ENCODE peak calls at places on chromosomes 5 and 9, in four cellular contexts. One of them, this sample, is unnamed.
A peak's percentile ranks its signal among the peaks of the same experiment; 100 is the strongest.

GRCh38 chr9:132991351-132992300 is 13.1 kb downstream of the GFI1B start:
- DNase-seq in PC-3: no peak
- DNase-seq in spleen: peak; percentile 21
- DNase-seq in HFF-Myc: no peak
- DNase-seq in this sample: no peak

GRCh38 chr5:139181835-139182452 is 16.2 kb downstream of the SIL1 start:
- DNase-seq in PC-3: peak; percentile 16
- DNase-seq in spleen: no peak
- DNase-seq in HFF-Myc: no peak
- DNase-seq in this sample: no peak

GRCh38 chr9:20608582-20608981 is 13.7 kb downstream of the MLLT3 start:
- DNase-seq in PC-3: no peak
- DNase-seq in spleen: no peak
- DNase-seq in HFF-Myc: no peak
- DNase-seq in this sample: no peak

GRCh38 chr9:121350993-121351561 is 19.0 kb downstream of the STOM start:
- DNase-seq in PC-3: peak; percentile 72
- DNase-seq in spleen: no peak
- DNase-seq in HFF-Myc: peak; percentile 95
- DNase-seq in this sample: peak; percentile 84

GRCh38 chr5:31963358-31963757 is 210.8 kb downstream of the GOLPH3 start:
- DNase-seq in PC-3: peak; percentile 6
- DNase-seq in spleen: no peak
- DNase-seq in HFF-Myc: no peak
- DNase-seq in this sample: no peak

GRCh38 chr9:13485068-13485596 is 205.6 kb upstream of the MPDZ start:
- DNase-seq in PC-3: peak; percentile 70
- DNase-seq in spleen: no peak
- DNase-seq in HFF-Myc: no peak
- DNase-seq in this sample: peak; percentile 24

GRCh38 chr9:133331641-133332380 is 4.2 kb downstream of the SURF6 start:
- DNase-seq in PC-3: no peak
- DNase-seq in spleen: peak; percentile 74
- DNase-seq in HFF-Myc: no peak
- DNase-seq in this sample: no peak

GRCh38 chr5:177290816-177291596 is 12.5 kb downstream of the RAB24 start:
- DNase-seq in PC-3: no peak
- DNase-seq in spleen: no peak
- DNase-seq in HFF-Myc: no peak
- DNase-seq in this sample: no peak

GRCh38 chr5:115557667-115558387 is 13.3 kb upstream of the FEM1C start:
- DNase-seq in PC-3: no peak
- DNase-seq in spleen: no peak
- DNase-seq in HFF-Myc: no peak
- DNase-seq in this sample: no peak

GRCh38 chr9:121357011-121357410 is 13.0 kb downstream of the STOM start:
- DNase-seq in PC-3: no peak
- DNase-seq in spleen: no peak
- DNase-seq in HFF-Myc: no peak
- DNase-seq in this sample: no peak

GRCh38 chr5:168356171-168356570 is 64.7 kb downstream of the WWC1 start:
- DNase-seq in PC-3: no peak
- DNase-seq in spleen: no peak
- DNase-seq in HFF-Myc: no peak
- DNase-seq in this sample: no peak

GRCh38 chr9:32581512-32582143 is 8.7 kb upstream of the NDUFB6 start:
- DNase-seq in PC-3: peak; percentile 77
- DNase-seq in spleen: no peak
- DNase-seq in HFF-Myc: peak; percentile 11
- DNase-seq in this sample: no peak

GRCh38 chr5:132963175-132964104 is at the start of gene AFF4:
- DNase-seq in PC-3: peak; percentile 87
- DNase-seq in spleen: peak; percentile 99
- DNase-seq in HFF-Myc: peak; percentile 57
- DNase-seq in this sample: peak; percentile 87

GRCh38 chr5:51397996-51398395 is 14.7 kb downstream of the ISL1 start:
- DNase-seq in PC-3: no peak
- DNase-seq in spleen: no peak
- DNase-seq in HFF-Myc: no peak
- DNase-seq in this sample: no peak

GRCh38 chr5:123809594-123810172 is 297.7 kb downstream of the CSNK1G3 start:
- DNase-seq in PC-3: no peak
- DNase-seq in spleen: no peak
- DNase-seq in HFF-Myc: peak; percentile 32
- DNase-seq in this sample: no peak

GRCh38 chr9:38257626-38258215 is 134.8 kb upstream of the ALDH1B1 start:
- DNase-seq in PC-3: no peak
- DNase-seq in spleen: no peak
- DNase-seq in HFF-Myc: no peak
- DNase-seq in this sample: no peak

GRCh38 chr5:107636555-107636954 is 34.2 kb downstream of the EFNA5 start:
- DNase-seq in PC-3: no peak
- DNase-seq in spleen: no peak
- DNase-seq in HFF-Myc: no peak
- DNase-seq in this sample: no peak

GRCh38 chr5:148467958-148468357 is 84.2 kb downstream of the FBXO38 start:
- DNase-seq in PC-3: no peak
- DNase-seq in spleen: no peak
- DNase-seq in HFF-Myc: no peak
- DNase-seq in this sample: no peak

GRCh38 chr5:158992104-158992740 is 107.5 kb downstream of the EBF1 start:
- DNase-seq in PC-3: no peak
- DNase-seq in spleen: no peak
- DNase-seq in HFF-Myc: no peak
- DNase-seq in this sample: no peak

GRCh38 chr5:56356121-56356875 is 123.2 kb upstream of the ANKRD55 start:
- DNase-seq in PC-3: no peak
- DNase-seq in spleen: no peak
- DNase-seq in HFF-Myc: no peak
- DNase-seq in this sample: no peak

GRCh38 chr5:175290379-175290778 is 153.6 kb downstream of the DRD1 start:
- DNase-seq in PC-3: no peak
- DNase-seq in spleen: no peak
- DNase-seq in HFF-Myc: no peak
- DNase-seq in this sample: no peak

GRCh38 chr9:89436963-89437625 is 60.8 kb downstream of the SEMA4D start:
- DNase-seq in PC-3: no peak
- DNase-seq in spleen: peak; percentile 91
- DNase-seq in HFF-Myc: no peak
- DNase-seq in this sample: no peak

GRCh38 chr9:91547076-91547475 is 123.4 kb upstream of the NFIL3 start:
- DNase-seq in PC-3: no peak
- DNase-seq in spleen: no peak
- DNase-seq in HFF-Myc: no peak
- DNase-seq in this sample: no peak

GRCh38 chr9:128636556-128637530 is 19.8 kb downstream of the DYNC2I2 start:
- DNase-seq in PC-3: no peak
- DNase-seq in spleen: peak; percentile 84
- DNase-seq in HFF-Myc: no peak
- DNase-seq in this sample: no peak

GRCh38 chr9:97563458-97564135 is 62.1 kb downstream of the TMOD1 start:
- DNase-seq in PC-3: no peak
- DNase-seq in spleen: peak; percentile 36
- DNase-seq in HFF-Myc: no peak
- DNase-seq in this sample: no peak

GRCh38 chr9:12784461-12785250 is 9.8 kb downstream of the LURAP1L start:
- DNase-seq in PC-3: peak; percentile 96
- DNase-seq in spleen: no peak
- DNase-seq in HFF-Myc: peak; percentile 49
- DNase-seq in this sample: peak; percentile 73

GRCh38 chr9:115006660-115007059 is 76.3 kb upstream of the TNFSF8 start:
- DNase-seq in PC-3: peak; percentile 80
- DNase-seq in spleen: no peak
- DNase-seq in HFF-Myc: no peak
- DNase-seq in this sample: peak; percentile 96

GRCh38 chr9:128091571-128091970 is 23.5 kb downstream of the SLC25A25 start:
- DNase-seq in PC-3: no peak
- DNase-seq in spleen: peak; percentile 40
- DNase-seq in HFF-Myc: no peak
- DNase-seq in this sample: no peak

GRCh38 chr5:156819537-156819936 is 30.6 kb upstream of the PPP1R2B start:
- DNase-seq in PC-3: no peak
- DNase-seq in spleen: no peak
- DNase-seq in HFF-Myc: no peak
- DNase-seq in this sample: no peak

GRCh38 chr5:114402206-114402605 is 40.3 kb downstream of the KCNN2 start:
- DNase-seq in PC-3: no peak
- DNase-seq in spleen: no peak
- DNase-seq in HFF-Myc: no peak
- DNase-seq in this sample: no peak

GRCh38 chr9:97889941-97890557 is 32.3 kb downstream of the TRMO start:
- DNase-seq in PC-3: peak; percentile 41
- DNase-seq in spleen: peak; percentile 84
- DNase-seq in HFF-Myc: no peak
- DNase-seq in this sample: no peak

GRCh38 chr5:113262674-113263073 is 172.1 kb downstream of the TSSK1B start:
- DNase-seq in PC-3: no peak
- DNase-seq in spleen: no peak
- DNase-seq in HFF-Myc: no peak
- DNase-seq in this sample: no peak

GRCh38 chr5:126998201-126998631 is 32.1 kb downstream of the MARCHF3 start:
- DNase-seq in PC-3: no peak
- DNase-seq in spleen: no peak
- DNase-seq in HFF-Myc: no peak
- DNase-seq in this sample: no peak
- H3K4me3 ChIP-seq in PC-3: no peak overlapping the region
- H3K4me3 ChIP-seq in spleen: no peak overlapping the region
- H3K4me3 ChIP-seq in HFF-Myc: no peak overlapping the region
- H3K4me3 ChIP-seq in this sample: no peak overlapping the region

DNA sequence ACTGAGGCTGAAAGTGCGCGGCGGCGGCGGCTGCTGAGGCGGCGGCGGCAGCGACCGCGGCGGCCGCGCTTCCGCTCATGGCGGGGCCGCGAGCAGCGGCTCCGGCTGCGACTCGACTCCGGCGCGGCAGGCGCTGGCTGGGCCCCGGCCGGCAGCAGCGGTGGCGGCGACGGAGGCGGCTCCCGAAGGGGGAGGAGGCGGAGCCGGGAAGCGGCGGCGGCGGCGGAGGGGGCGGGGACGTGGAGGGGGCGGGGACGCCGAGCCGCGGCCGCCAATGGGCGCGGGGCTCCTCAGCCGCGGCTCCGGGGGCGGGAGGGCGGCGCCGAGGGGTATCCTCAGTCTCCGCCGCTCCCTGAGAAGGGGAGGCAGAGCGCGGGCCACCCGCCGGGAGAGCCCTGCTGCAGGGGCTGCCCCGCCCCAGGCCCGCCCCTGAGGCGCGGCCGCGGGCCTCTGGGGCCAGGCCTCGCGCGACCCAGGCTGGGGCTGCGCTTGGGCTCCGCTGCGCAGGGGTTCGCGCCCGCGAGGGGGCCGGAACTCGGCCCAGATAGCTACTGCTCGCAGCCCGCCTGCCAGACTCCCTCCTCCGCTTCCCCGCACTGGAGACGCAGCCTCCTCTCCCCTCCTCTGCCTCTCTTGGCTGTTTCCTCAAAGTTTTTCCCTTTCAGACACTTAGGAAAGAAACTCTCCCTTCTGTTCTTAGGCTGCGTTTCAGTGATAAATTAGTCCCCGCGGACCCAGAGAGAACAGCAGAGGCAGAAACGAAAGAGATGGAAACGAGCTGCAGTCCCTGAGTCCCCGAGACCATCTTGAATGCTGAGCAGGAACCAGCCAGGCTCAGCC is 85.0 kb upstream of the MELK start:
- DNase-seq in PC-3: peak; percentile 90
- DNase-seq in spleen: peak; percentile 98
- DNase-seq in HFF-Myc: peak; percentile 49
- DNase-seq in this sample: peak; percentile 60
- TF ChIP-seq CTCF in PC-3: no peak
- TF ChIP-seq CTCF in spleen: peak; percentile 53
- TF ChIP-seq CTCF in HFF-Myc: no peak
- TF ChIP-seq CTCF in this sample: no peak

GRCh38 chr9:101409079-101409477 is 10.4 kb downstream of the ZNF189 start:
- DNase-seq in PC-3: no peak
- DNase-seq in spleen: no peak
- DNase-seq in HFF-Myc: no peak
- DNase-seq in this sample: no peak
- H3K4me3 ChIP-seq in PC-3: no peak overlapping the region
- H3K4me3 ChIP-seq in spleen: no peak overlapping the region
- H3K4me3 ChIP-seq in HFF-Myc: no peak overlapping the region
- H3K4me3 ChIP-seq in this sample: no peak overlapping the region

GRCh38 chr5:37734114-37734513 is 105.7 kb downstream of the GDNF start:
- DNase-seq in PC-3: no peak
- DNase-seq in spleen: no peak
- DNase-seq in HFF-Myc: no peak
- DNase-seq in this sample: no peak

GRCh38 chr5:37735649-37736347 is 104.0 kb downstream of the GDNF start:
- DNase-seq in PC-3: no peak
- DNase-seq in spleen: no peak
- DNase-seq in HFF-Myc: no peak
- DNase-seq in this sample: no peak

GRCh38 chr5:37737326-37738056 is 102.3 kb downstream of the GDNF start:
- DNase-seq in PC-3: no peak
- DNase-seq in spleen: no peak
- DNase-seq in HFF-Myc: no peak
- DNase-seq in this sample: no peak

GRCh38 chr5:37738057-37738691 is 101.7 kb downstream of the GDNF start:
- DNase-seq in PC-3: peak; percentile 90
- DNase-seq in spleen: no peak
- DNase-seq in HFF-Myc: peak; percentile 72
- DNase-seq in this sample: peak; percentile 76

DNA sequence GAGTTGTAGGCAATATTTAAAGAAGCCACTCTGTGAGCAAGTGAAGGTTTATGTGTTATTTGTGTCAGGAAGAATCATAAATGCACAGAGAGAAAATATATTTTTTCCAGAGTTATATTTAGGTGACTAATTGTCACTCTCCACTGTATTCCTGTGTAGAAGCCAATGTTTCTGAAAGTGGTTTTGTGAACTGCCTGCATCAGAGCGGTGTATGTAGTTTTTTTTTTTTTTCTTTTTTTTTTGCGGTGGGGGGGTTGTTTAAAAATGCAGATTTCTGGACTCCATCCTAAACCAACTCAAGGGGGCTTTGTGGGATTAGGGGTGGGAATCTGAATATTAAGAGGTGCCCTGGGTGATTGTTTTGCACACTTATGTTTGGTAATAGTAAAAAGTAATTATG is 103.4 kb downstream of the GDNF start:
- DNase-seq in PC-3: no peak
- DNase-seq in spleen: no peak
- DNase-seq in HFF-Myc: no peak
- DNase-seq in this sample: no peak
- TF ChIP-seq CTCF in PC-3: no peak
- TF ChIP-seq CTCF in spleen: no peak
- TF ChIP-seq CTCF in HFF-Myc: no peak
- TF ChIP-seq CTCF in this sample: no peak

GRCh38 chr9:110128664-110129329 is 79.2 kb downstream of the C9orf152 start:
- DNase-seq in PC-3: no peak
- DNase-seq in spleen: no peak
- DNase-seq in HFF-Myc: no peak
- DNase-seq in this sample: no peak
- H3K4me3 ChIP-seq in PC-3: no peak overlapping the region
- H3K4me3 ChIP-seq in spleen: no peak overlapping the region
- H3K4me3 ChIP-seq in HFF-Myc: no peak overlapping the region
- H3K4me3 ChIP-seq in this sample: no peak overlapping the region

GRCh38 chr9:6080154-6080716 is 64.8 kb upstream of the RANBP6 start:
- DNase-seq in PC-3: peak; percentile 92
- DNase-seq in spleen: peak; percentile 92
- DNase-seq in HFF-Myc: peak; percentile 75
- DNase-seq in this sample: peak; percentile 54
- TF ChIP-seq CTCF in PC-3: no peak
- TF ChIP-seq CTCF in spleen: peak; percentile 7
- TF ChIP-seq CTCF in HFF-Myc: no peak
- TF ChIP-seq CTCF in this sample: no peak

GRCh38 chr9:124295097-124295794 is 37.5 kb downstream of the NEK6 start:
- DNase-seq in PC-3: no peak
- DNase-seq in spleen: no peak
- DNase-seq in HFF-Myc: no peak
- DNase-seq in this sample: no peak
- H3K4me3 ChIP-seq in PC-3: no peak overlapping the region
- H3K4me3 ChIP-seq in spleen: no peak overlapping the region
- H3K4me3 ChIP-seq in HFF-Myc: no peak overlapping the region
- H3K4me3 ChIP-seq in this sample: no peak overlapping the region